ENCODE peak calls at places on chromosome 16, in four cellular contexts. One of them, this sample, is unnamed.

GRCh38 chr16:81005644-81006471 is 827 bp downstream of the CMC2 start:
- DNase-seq in HCT116: peak; percentile 21
- DNase-seq in GM12878: no peak
- DNase-seq in H1: no peak
- DNase-seq in this sample: peak; percentile 61

GRCh38 chr16:52386694-52387093 is 160.2 kb downstream of the TOX3 start:
- DNase-seq in H1: no peak
- DNase-seq in HCT116: no peak
- DNase-seq in GM12878: no peak
- DNase-seq in this sample: no peak

GRCh38 chr16:49858200-49859129 is 2.6 kb upstream of the ZNF423 start:
- DNase-seq in H1: peak; percentile 73
- DNase-seq in HCT116: no peak
- DNase-seq in GM12878: no peak
- DNase-seq in this sample: no peak

GRCh38 chr16:84667600-84668309 is 19.4 kb downstream of the KLHL36 start:
- DNase-seq in HCT116: no peak
- DNase-seq in H1: no peak
- DNase-seq in GM12878: no peak
- DNase-seq in this sample: no peak

GRCh38 chr16:27685802-27686201 is 135.9 kb downstream of the KATNIP start:
- DNase-seq in GM12878: no peak
- DNase-seq in HCT116: no peak
- DNase-seq in H1: no peak
- DNase-seq in this sample: no peak

GRCh38 chr16:56588781-56589140 is 567 bp upstream of the MT3 start:
- DNase-seq in GM12878: no peak
- DNase-seq in H1: no peak
- DNase-seq in HCT116: no peak
- DNase-seq in this sample: no peak

GRCh38 chr16:78184554-78185183 is 85.2 kb downstream of the WWOX start:
- DNase-seq in HCT116: no peak
- DNase-seq in GM12878: no peak
- DNase-seq in H1: peak; percentile 22
- DNase-seq in this sample: peak; percentile 68

GRCh38 chr16:52265446-52265861 is 281.5 kb downstream of the TOX3 start:
- DNase-seq in GM12878: no peak
- DNase-seq in H1: no peak
- DNase-seq in HCT116: no peak
- DNase-seq in this sample: no peak

GRCh38 chr16:28534542-28535373 is 4.0 kb downstream of the NUPR1 start:
- DNase-seq in H1: no peak
- DNase-seq in GM12878: no peak
- DNase-seq in HCT116: no peak
- DNase-seq in this sample: no peak

GRCh38 chr16:4245400-4245799 is 3.5 kb upstream of the SRL start:
- DNase-seq in HCT116: no peak
- DNase-seq in H1: no peak
- DNase-seq in GM12878: no peak
- DNase-seq in this sample: no peak

GRCh38 chr16:78147846-78148535 is 48.5 kb downstream of the WWOX start:
- DNase-seq in H1: no peak
- DNase-seq in HCT116: no peak
- DNase-seq in GM12878: no peak
- DNase-seq in this sample: no peak

GRCh38 chr16:55703003-55704001 is 47.5 kb downstream of the SLC6A2 start:
- DNase-seq in HCT116: peak; percentile 54
- DNase-seq in GM12878: no peak
- DNase-seq in H1: no peak
- DNase-seq in this sample: peak; percentile 74

GRCh38 chr16:49352923-49353322 is 20.7 kb upstream of the C16orf78 start:
- DNase-seq in GM12878: no peak
- DNase-seq in H1: peak; percentile 67
- DNase-seq in HCT116: peak; percentile 6
- DNase-seq in this sample: peak; percentile 23

GRCh38 chr16:84677017-84677803 is 22.6 kb upstream of the USP10 start:
- DNase-seq in H1: no peak
- DNase-seq in HCT116: no peak
- DNase-seq in GM12878: no peak
- DNase-seq in this sample: peak; percentile 50

GRCh38 chr16:48901712-48902374 is 291.9 kb upstream of the N4BP1 start:
- DNase-seq in H1: no peak
- DNase-seq in GM12878: no peak
- DNase-seq in HCT116: peak; percentile 15
- DNase-seq in this sample: no peak

GRCh38 chr16:9908613-9909012 is 273.6 kb downstream of the GRIN2A start:
- DNase-seq in HCT116: no peak
- DNase-seq in H1: no peak
- DNase-seq in GM12878: no peak
- DNase-seq in this sample: no peak

GRCh38 chr16:48274476-48274875 is 27.1 kb upstream of the ABCC11 start:
- DNase-seq in H1: no peak
- DNase-seq in HCT116: no peak
- DNase-seq in GM12878: no peak
- DNase-seq in this sample: no peak

GRCh38 chr16:51151435-51151950 is 423 bp upstream of the SALL1 start:
- DNase-seq in GM12878: no peak
- DNase-seq in H1: peak; percentile 82
- DNase-seq in HCT116: no peak
- DNase-seq in this sample: peak; percentile 86

GRCh38 chr16:89918453-89919347 is at the start of gene MC1R:
- DNase-seq in H1: peak; percentile 78
- DNase-seq in GM12878: no peak
- DNase-seq in HCT116: peak; percentile 26
- DNase-seq in this sample: peak; percentile 88
- TF ChIP-seq CTCF in H1: peak; percentile 51
- TF ChIP-seq CTCF in GM12878: peak; percentile 62
- TF ChIP-seq CTCF in HCT116: peak; percentile 72
- TF ChIP-seq CTCF in this sample: peak; percentile 96

GRCh38 chr16:14302399-14303181 is 231.5 kb downstream of the MRTFB start:
- DNase-seq in GM12878: no peak
- DNase-seq in H1: no peak
- DNase-seq in HCT116: no peak
- DNase-seq in this sample: no peak

GRCh38 chr16:14303182-14303618 is 232.1 kb downstream of the MRTFB start:
- DNase-seq in GM12878: no peak
- DNase-seq in HCT116: no peak
- DNase-seq in H1: no peak
- DNase-seq in this sample: no peak

GRCh38 chr16:14301150-14302030 is 230.3 kb downstream of the MRTFB start:
- DNase-seq in HCT116: no peak
- DNase-seq in GM12878: no peak
- DNase-seq in H1: no peak
- DNase-seq in this sample: peak; percentile 49

GRCh38 chr16:14300631-14301149 is 229.6 kb downstream of the MRTFB start:
- DNase-seq in HCT116: peak; percentile 71
- DNase-seq in H1: no peak
- DNase-seq in GM12878: no peak
- DNase-seq in this sample: peak; percentile 88

GRCh38 chr16:14302031-14302398 is 230.9 kb downstream of the MRTFB start:
- DNase-seq in GM12878: no peak
- DNase-seq in HCT116: no peak
- DNase-seq in H1: no peak
- DNase-seq in this sample: peak; percentile 49
- H3K27ac ChIP-seq in GM12878: peak overlapping the region; percentile 92
- H3K27ac ChIP-seq in HCT116: peak overlapping the region; percentile 80
- H3K27ac ChIP-seq in H1: no peak overlapping the region
- H3K27ac ChIP-seq in this sample: peak overlapping the region; percentile 56

DNA sequence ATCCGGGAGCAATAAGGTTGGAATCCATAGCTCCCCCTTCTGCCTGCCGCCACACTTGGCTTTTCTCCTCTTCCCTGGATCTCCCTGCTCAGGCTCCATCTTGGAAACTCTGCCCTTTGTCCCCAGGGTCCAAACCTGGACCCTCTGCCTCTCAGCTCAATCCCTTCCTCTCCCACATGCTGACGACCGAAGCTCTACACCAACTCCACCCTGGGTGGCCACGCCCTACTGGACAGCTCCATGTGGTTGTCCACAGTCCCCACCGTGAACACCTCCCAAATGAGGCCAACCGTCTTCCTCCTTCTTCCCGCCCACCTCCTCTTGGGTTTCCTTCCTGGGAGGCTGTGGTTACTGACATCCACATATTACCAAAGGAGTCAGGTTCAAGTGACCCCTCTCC is 22.6 kb upstream of the MLKL start:
- DNase-seq in HCT116: no peak
- DNase-seq in GM12878: no peak
- DNase-seq in H1: no peak
- DNase-seq in this sample: no peak
- TF ChIP-seq ZNF274 in HCT116: no peak
- TF ChIP-seq ZNF274 in GM12878: no peak
- TF ChIP-seq ZNF274 in H1: no peak
- TF ChIP-seq ZNF274 in this sample: no peak

DNA sequence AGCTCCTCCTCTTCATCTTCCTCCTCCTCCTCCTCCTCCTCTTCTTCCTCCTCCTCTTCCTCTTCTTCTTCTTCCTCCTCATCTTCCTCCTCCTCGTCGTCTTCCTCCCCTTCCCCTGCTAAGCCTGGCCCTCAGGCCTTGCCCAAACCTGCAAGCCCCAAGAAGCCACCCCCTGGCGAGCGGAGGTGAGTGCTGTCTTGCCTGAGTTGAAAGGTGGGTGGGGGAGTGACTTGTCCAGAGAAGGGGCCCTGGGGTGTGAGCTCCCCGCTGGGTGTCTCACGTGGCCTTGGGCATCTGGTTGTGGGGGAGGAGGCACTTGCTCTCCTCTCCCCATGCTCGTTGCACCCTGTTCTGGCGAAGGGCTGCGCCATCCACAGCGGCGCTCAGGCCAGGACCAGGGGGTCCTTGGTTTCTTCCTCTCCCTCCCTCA is 8.0 kb downstream of the ELOB start:
- DNase-seq in HCT116: no peak
- DNase-seq in H1: no peak
- DNase-seq in GM12878: no peak
- DNase-seq in this sample: no peak
- TF ChIP-seq CTCF in HCT116: no peak
- TF ChIP-seq CTCF in H1: no peak
- TF ChIP-seq CTCF in GM12878: no peak
- TF ChIP-seq CTCF in this sample: no peak